ENCODE peak calls at places on chromosome 1, in ten cellular contexts. P, Q, H, E, W, C, M, D, B and U are unnamed samples.

GRCh38 chr1:116516631-116517030 is 54.2 kb downstream of the CD58 start:
- DNase-seq in P (no peak), Q (no peak), H (no peak), E (no peak), W (no peak), C (peak), M (no peak), D (no peak), B (no peak), U (no peak)

GRCh38 chr1:27391511-27392095 is 819 bp upstream of the GPR3 start:
- DNase-seq in P (no peak), Q (peak), H (peak), E (no peak), W (no peak), C (no peak), M (peak), D (no peak), B (peak), U (peak)

GRCh38 chr1:234375672-234376071 is 2.4 kb downstream of the COA6 start:
- DNase-seq in P (no peak), Q (no peak), H (no peak), E (no peak), W (no peak), C (no peak), M (no peak), D (no peak), B (no peak), U (no peak)

GRCh38 chr1:240294566-240294965 is 202.9 kb downstream of the FMN2 start:
- DNase-seq in P (no peak), Q (no peak), H (no peak), E (no peak), W (no peak), C (no peak), M (peak), D (no peak), B (no peak), U (peak)

GRCh38 chr1:94316836-94317789 is 79.7 kb upstream of the ARHGAP29 start:
- DNase-seq in P (no peak), Q (peak), H (peak), E (no peak), W (no peak), C (no peak), M (peak), D (no peak), B (no peak), U (no peak)

GRCh38 chr1:63973005-63973419 is 199.2 kb downstream of the ROR1 start:
- DNase-seq in P (no peak), Q (no peak), H (peak), E (no peak), W (no peak), C (no peak), M (no peak), D (no peak), B (no peak), U (no peak)

GRCh38 chr1:83016354-83016753 is 982.6 kb downstream of the TTLL7 start:
- DNase-seq in P (no peak), Q (no peak), H (no peak), E (no peak), W (no peak), C (no peak), M (no peak), D (no peak), B (no peak), U (no peak)

GRCh38 chr1:56451491-56451890 is 127.9 kb downstream of the PLPP3 start:
- DNase-seq in P (no peak), Q (no peak), H (no peak), E (no peak), W (no peak), C (no peak), M (no peak), D (no peak), B (no peak), U (no peak)

GRCh38 chr1:15276691-15277090 is 29.7 kb downstream of the FHAD1 start:
- DNase-seq in P (no peak), Q (no peak), H (no peak), E (no peak), W (no peak), C (no peak), M (no peak), D (peak), B (no peak), U (no peak)

GRCh38 chr1:26035959-26036755 is 9.8 kb downstream of the SLC30A2 start:
- DNase-seq in P (peak), Q (peak), H (peak), E (peak), W (peak), C (peak), M (peak), D (peak), B (peak), U (peak)

GRCh38 chr1:117894078-117894477 is 35.3 kb downstream of the GDAP2 start:
- DNase-seq in P (no peak), Q (no peak), H (no peak), E (no peak), W (no peak), C (no peak), M (no peak), D (no peak), B (no peak), U (no peak)

GRCh38 chr1:117899801-117900200 is 29.6 kb downstream of the GDAP2 start:
- DNase-seq in P (no peak), Q (no peak), H (no peak), E (no peak), W (no peak), C (no peak), M (no peak), D (no peak), B (no peak), U (no peak)

GRCh38 chr1:117895482-117896114 is 33.8 kb downstream of the GDAP2 start:
- DNase-seq in P (peak), Q (peak), H (peak), E (peak), W (no peak), C (peak), M (peak), D (peak), B (peak), U (peak)

GRCh38 chr1:117892512-117892911 is 36.9 kb downstream of the GDAP2 start:
- DNase-seq in P (no peak), Q (no peak), H (no peak), E (no peak), W (no peak), C (no peak), M (no peak), D (no peak), B (no peak), U (no peak)

DNA sequence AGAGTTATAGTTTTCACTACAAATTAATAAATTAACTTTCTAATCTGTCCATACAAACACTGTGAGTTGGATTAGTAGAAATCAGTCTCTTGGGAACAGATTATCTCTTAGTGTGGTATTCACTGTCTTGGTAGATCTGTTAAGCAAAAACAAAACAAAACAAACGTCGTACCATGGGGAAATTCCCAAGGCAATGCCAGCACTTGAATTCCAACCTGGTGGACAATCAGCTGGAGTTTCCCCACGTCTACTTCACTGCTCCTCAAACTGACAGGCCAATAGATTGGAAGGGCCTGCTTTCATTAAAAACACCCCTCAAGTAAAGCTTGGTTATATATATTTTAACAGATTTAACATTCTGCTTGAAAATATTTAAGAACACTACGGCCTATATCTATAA is 31.9 kb downstream of the GDAP2 start:
- DNase-seq in P (peak), Q (peak), H (no peak), E (no peak), W (no peak), C (no peak), M (peak), D (no peak), B (no peak), U (peak)
- H3K4me3 ChIP-seq in P (no peak), Q (no peak), H (no peak), E (no peak), W (no peak), C (no peak), M (no peak), D (no peak), B (no peak), U (no peak)

GRCh38 chr1:42040159-42040558 is 113.1 kb upstream of the GUCA2B start:
- DNase-seq in P (no peak), Q (no peak), H (no peak), E (no peak), W (no peak), C (no peak), M (no peak), D (no peak), B (no peak), U (no peak)

GRCh38 chr1:42035205-42035829 is 116.6 kb upstream of the HIVEP3 start:
- DNase-seq in P (peak), Q (peak), H (peak), E (peak), W (peak), C (no peak), M (peak), D (no peak), B (peak), U (peak)

GRCh38 chr1:42038261-42038660 is 114.9 kb upstream of the GUCA2B start:
- DNase-seq in P (no peak), Q (no peak), H (no peak), E (no peak), W (no peak), C (no peak), M (no peak), D (no peak), B (no peak), U (no peak)

GRCh38 chr1:42037586-42037985 is 115.6 kb upstream of the GUCA2B start:
- DNase-seq in P (no peak), Q (no peak), H (no peak), E (no peak), W (no peak), C (no peak), M (no peak), D (no peak), B (no peak), U (no peak)

GRCh38 chr1:42035830-42036604 is 117.2 kb upstream of the GUCA2B start:
- DNase-seq in P (peak), Q (peak), H (peak), E (peak), W (peak), C (peak), M (peak), D (peak), B (peak), U (peak)
- TF ChIP-seq CTCF in P (no peak), Q (no peak), H (no peak), E (no peak), W (no peak), C (no peak), M (no peak), D (no peak), B (no peak), U (no peak)

GRCh38 chr1:226736001-226736907 is 2.8 kb downstream of the ITPKB start:
- DNase-seq in P (no peak), Q (no peak), H (no peak), E (no peak), W (peak), C (no peak), M (no peak), D (peak), B (no peak), U (no peak)
- H3K4me3 ChIP-seq in P (no peak), Q (no peak), H (no peak), E (peak), W (peak), C (peak), M (no peak), D (peak), B (no peak), U (no peak)

GRCh38 chr1:87024936-87025537 is 110.6 kb downstream of the HS2ST1 start:
- DNase-seq in P (peak), Q (peak), H (peak), E (no peak), W (no peak), C (peak), M (peak), D (no peak), B (peak), U (peak)
- TF ChIP-seq CTCF in P (peak), Q (peak), H (peak), E (no peak), W (peak), C (peak), M (peak), D (no peak), B (peak), U (peak)

DNA sequence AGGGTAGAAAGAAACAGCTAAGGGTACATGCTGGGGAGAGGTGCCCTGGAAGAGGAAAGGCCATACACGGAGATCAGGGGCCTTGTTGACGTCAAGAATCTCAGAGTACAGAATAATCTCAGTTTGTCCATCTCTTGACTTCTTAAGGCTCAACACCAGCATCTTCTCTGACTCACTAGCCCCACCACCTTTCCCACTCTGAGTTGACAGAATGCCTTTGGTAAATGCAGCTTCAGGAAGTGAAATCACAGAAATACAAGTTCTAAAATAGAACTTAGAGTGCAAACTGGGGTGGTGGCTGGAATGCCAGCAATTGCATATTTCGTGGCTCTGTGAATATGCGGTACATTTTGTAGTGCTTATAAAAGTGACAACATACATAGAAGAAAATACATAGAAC is 1.6 kb downstream of the COG2 start:
- DNase-seq in P (peak), Q (peak), H (peak), E (no peak), W (no peak), C (peak), M (peak), D (no peak), B (no peak), U (peak)
- H3K4me3 ChIP-seq in P (no peak), Q (peak), H (no peak), E (peak), W (peak), C (peak), M (peak), D (peak), B (peak), U (no peak)

GRCh38 chr1:119959836-119960235 is 63.5 kb upstream of the ADAM30 start:
- DNase-seq in P (no peak), Q (no peak), H (no peak), E (no peak), W (no peak), C (no peak), M (no peak), D (no peak), B (no peak), U (peak)

GRCh38 chr1:119962296-119962968 is 66.1 kb upstream of the ADAM30 start:
- DNase-seq in P (no peak), Q (peak), H (no peak), E (no peak), W (no peak), C (no peak), M (peak), D (no peak), B (no peak), U (no peak)

GRCh38 chr1:119958223-119958622 is 61.9 kb upstream of the ADAM30 start:
- DNase-seq in P (no peak), Q (no peak), H (no peak), E (no peak), W (no peak), C (no peak), M (no peak), D (no peak), B (no peak), U (no peak)

GRCh38 chr1:119959268-119959667 is 63.0 kb upstream of the ADAM30 start:
- DNase-seq in P (no peak), Q (no peak), H (no peak), E (no peak), W (no peak), C (no peak), M (no peak), D (no peak), B (no peak), U (no peak)

DNA sequence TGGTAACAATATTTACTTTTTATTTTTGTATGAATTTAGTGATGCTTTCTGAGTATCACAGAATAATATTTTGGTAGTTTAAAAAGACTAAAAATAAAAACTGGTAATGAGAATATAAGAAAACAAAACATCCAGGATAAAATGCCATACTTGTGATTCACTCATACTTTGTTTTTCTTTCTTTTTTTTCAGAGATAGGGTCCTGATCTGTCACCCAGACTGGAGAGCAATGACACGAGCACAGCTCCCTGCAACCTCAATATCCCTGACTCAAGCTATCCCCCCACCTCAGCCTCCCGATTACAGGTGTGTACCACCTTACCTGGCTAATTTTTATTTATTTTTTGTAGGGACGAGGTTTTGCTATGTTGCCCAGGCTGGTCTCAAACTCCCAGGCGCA is 64.2 kb upstream of the ADAM30 start:
- DNase-seq in P (no peak), Q (no peak), H (no peak), E (no peak), W (no peak), C (no peak), M (peak), D (no peak), B (no peak), U (no peak)
- TF ChIP-seq CTCF in P (no peak), Q (no peak), H (no peak), E (no peak), W (no peak), C (no peak), M (no peak), D (no peak), B (no peak), U (no peak)

DNA sequence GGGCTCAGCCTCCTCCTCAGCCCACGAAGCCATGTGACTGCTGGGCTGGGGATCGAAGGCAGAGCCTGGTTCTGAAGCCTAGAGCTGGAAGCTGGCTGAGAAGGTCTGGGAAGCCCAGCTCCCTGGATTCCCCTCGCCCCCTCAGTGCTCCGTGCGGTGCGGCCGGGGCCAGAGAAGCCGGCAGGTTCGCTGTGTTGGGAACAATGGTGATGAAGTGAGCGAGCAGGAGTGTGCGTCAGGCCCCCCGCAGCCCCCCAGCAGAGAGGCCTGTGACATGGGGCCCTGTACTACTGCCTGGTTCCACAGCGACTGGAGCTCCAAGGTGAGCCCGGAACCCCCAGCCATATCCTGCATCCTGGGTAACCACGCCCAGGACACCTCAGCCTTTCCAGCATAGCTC is 9.1 kb downstream of the ADAMTSL4 start:
- DNase-seq in P (no peak), Q (no peak), H (no peak), E (no peak), W (no peak), C (no peak), M (no peak), D (no peak), B (no peak), U (no peak)
- H3K4me3 ChIP-seq in P (no peak), Q (peak), H (peak), E (no peak), W (peak), C (no peak), M (no peak), D (no peak), B (no peak), U (no peak)

DNA sequence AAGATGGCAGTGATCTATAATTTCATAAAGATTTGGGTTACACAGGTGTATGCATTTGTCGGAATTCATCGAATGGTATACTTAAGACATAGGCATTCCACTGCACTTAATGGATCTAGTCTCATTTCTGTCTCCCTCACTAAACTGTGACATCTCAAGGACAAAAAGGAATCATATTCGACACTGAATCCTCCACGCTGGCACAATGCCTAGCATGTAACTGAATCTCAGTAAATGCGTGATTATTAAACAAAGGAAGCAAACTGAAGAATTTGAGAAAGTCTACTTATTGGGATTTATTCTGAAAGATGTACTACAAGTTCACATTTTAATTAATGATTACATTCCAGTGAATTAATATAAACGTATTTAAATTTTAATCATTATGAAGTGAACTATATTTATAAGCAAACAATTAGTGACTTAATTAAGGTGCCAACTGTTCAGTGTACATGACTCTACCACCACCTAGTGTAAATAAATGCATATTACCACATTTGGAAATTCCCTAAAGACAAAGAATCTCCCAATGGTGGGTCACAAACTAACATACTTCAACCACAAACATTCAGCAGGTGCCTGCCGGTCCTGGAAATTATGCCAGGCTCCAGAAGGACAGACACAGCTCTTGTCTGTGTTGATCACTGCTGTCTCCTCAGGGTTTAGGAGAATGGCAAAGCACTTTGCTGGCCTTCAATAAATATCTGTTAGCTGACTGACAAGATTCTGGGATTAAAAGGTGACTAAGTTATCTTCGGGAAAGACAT is 56.4 kb downstream of the SMYD3 start:
- DNase-seq in P (no peak), Q (peak), H (peak), E (no peak), W (no peak), C (peak), M (peak), D (no peak), B (peak), U (peak)
- TF ChIP-seq CTCF in P (peak), Q (peak), H (peak), E (peak), W (peak), C (peak), M (peak), D (peak), B (peak), U (peak)